ENCODE peak calls at places on chromosomes 6 and 20, in four cellular contexts. One of them, this sample, is unnamed.

GRCh38 chr6:151443449-151443848 is 8.5 kb downstream of the RMND1 start:
- DNase-seq in stimulated activated CD4-positive, alpha-beta T cell treated with anti-CD3 and anti-CD28 coated beads, Interleukin-1b, Interleukin-23, amount 100 ng/mL, for 4 hours: no peak
- DNase-seq in progenitor cell of endocrine pancreas: no peak
- DNase-seq in neural crest cell: no peak
- DNase-seq in this sample: no peak

GRCh38 chr6:106973018-106973840 is 1.3 kb downstream of the CD24 start:
- DNase-seq in stimulated activated CD4-positive, alpha-beta T cell treated with anti-CD3 and anti-CD28 coated beads, Interleukin-1b, Interleukin-23, amount 100 ng/mL, for 4 hours: no peak
- DNase-seq in progenitor cell of endocrine pancreas: peak; percentile 21
- DNase-seq in neural crest cell: peak; percentile 30
- DNase-seq in this sample: peak; percentile 58

GRCh38 chr6:122491915-122492537 is 20.4 kb upstream of the SERINC1 start:
- DNase-seq in stimulated activated CD4-positive, alpha-beta T cell treated with anti-CD3 and anti-CD28 coated beads, Interleukin-1b, Interleukin-23, amount 100 ng/mL, for 4 hours: peak; percentile 42
- DNase-seq in progenitor cell of endocrine pancreas: no peak
- DNase-seq in neural crest cell: peak; percentile 40
- DNase-seq in this sample: peak; percentile 71

GRCh38 chr6:101761124-101761601 is 367.7 kb downstream of the GRIK2 start:
- DNase-seq in stimulated activated CD4-positive, alpha-beta T cell treated with anti-CD3 and anti-CD28 coated beads, Interleukin-1b, Interleukin-23, amount 100 ng/mL, for 4 hours: no peak
- DNase-seq in progenitor cell of endocrine pancreas: no peak
- DNase-seq in neural crest cell: no peak
- DNase-seq in this sample: no peak

GRCh38 chr6:111685058-111685457 is 79.4 kb upstream of the TRAF3IP2 start:
- DNase-seq in stimulated activated CD4-positive, alpha-beta T cell treated with anti-CD3 and anti-CD28 coated beads, Interleukin-1b, Interleukin-23, amount 100 ng/mL, for 4 hours: no peak
- DNase-seq in progenitor cell of endocrine pancreas: no peak
- DNase-seq in neural crest cell: no peak
- DNase-seq in this sample: no peak

GRCh38 chr6:170371588-170371987 is 65.0 kb downstream of the FAM120B start:
- DNase-seq in stimulated activated CD4-positive, alpha-beta T cell treated with anti-CD3 and anti-CD28 coated beads, Interleukin-1b, Interleukin-23, amount 100 ng/mL, for 4 hours: no peak
- DNase-seq in progenitor cell of endocrine pancreas: no peak
- DNase-seq in neural crest cell: no peak
- DNase-seq in this sample: no peak

GRCh38 chr6:168132531-168133184 is 53.6 kb upstream of the FRMD1 start:
- DNase-seq in stimulated activated CD4-positive, alpha-beta T cell treated with anti-CD3 and anti-CD28 coated beads, Interleukin-1b, Interleukin-23, amount 100 ng/mL, for 4 hours: no peak
- DNase-seq in progenitor cell of endocrine pancreas: peak; percentile 11
- DNase-seq in neural crest cell: peak; percentile 44
- DNase-seq in this sample: peak; percentile 57

GRCh38 chr6:259901-260508 is 32.3 kb upstream of the DUSP22 start:
- DNase-seq in stimulated activated CD4-positive, alpha-beta T cell treated with anti-CD3 and anti-CD28 coated beads, Interleukin-1b, Interleukin-23, amount 100 ng/mL, for 4 hours: no peak
- DNase-seq in progenitor cell of endocrine pancreas: no peak
- DNase-seq in neural crest cell: no peak
- DNase-seq in this sample: no peak

GRCh38 chr6:38213275-38213674 is 393.7 kb downstream of the ZFAND3 start:
- DNase-seq in stimulated activated CD4-positive, alpha-beta T cell treated with anti-CD3 and anti-CD28 coated beads, Interleukin-1b, Interleukin-23, amount 100 ng/mL, for 4 hours: no peak
- DNase-seq in progenitor cell of endocrine pancreas: no peak
- DNase-seq in neural crest cell: no peak
- DNase-seq in this sample: no peak

GRCh38 chr6:160028487-160029275 is 59.8 kb downstream of the IGF2R start:
- DNase-seq in stimulated activated CD4-positive, alpha-beta T cell treated with anti-CD3 and anti-CD28 coated beads, Interleukin-1b, Interleukin-23, amount 100 ng/mL, for 4 hours: no peak
- DNase-seq in progenitor cell of endocrine pancreas: no peak
- DNase-seq in neural crest cell: no peak
- DNase-seq in this sample: no peak

GRCh38 chr6:41591859-41592502 is 45.8 kb downstream of the FOXP4 start:
- DNase-seq in stimulated activated CD4-positive, alpha-beta T cell treated with anti-CD3 and anti-CD28 coated beads, Interleukin-1b, Interleukin-23, amount 100 ng/mL, for 4 hours: peak; percentile 83
- DNase-seq in progenitor cell of endocrine pancreas: peak; percentile 76
- DNase-seq in neural crest cell: peak; percentile 89
- DNase-seq in this sample: peak; percentile 87

GRCh38 chr20:15012551-15012950 is 675.1 kb upstream of the FLRT3 start:
- DNase-seq in stimulated activated CD4-positive, alpha-beta T cell treated with anti-CD3 and anti-CD28 coated beads, Interleukin-1b, Interleukin-23, amount 100 ng/mL, for 4 hours: no peak
- DNase-seq in progenitor cell of endocrine pancreas: no peak
- DNase-seq in neural crest cell: peak; percentile 27
- DNase-seq in this sample: peak; percentile 18

GRCh38 chr20:15867017-15867416 is 706.2 kb downstream of the KIF16B start:
- DNase-seq in stimulated activated CD4-positive, alpha-beta T cell treated with anti-CD3 and anti-CD28 coated beads, Interleukin-1b, Interleukin-23, amount 100 ng/mL, for 4 hours: no peak
- DNase-seq in progenitor cell of endocrine pancreas: no peak
- DNase-seq in neural crest cell: no peak
- DNase-seq in this sample: no peak

GRCh38 chr6:9455794-9456193 is 959.1 kb downstream of the TFAP2A start:
- DNase-seq in stimulated activated CD4-positive, alpha-beta T cell treated with anti-CD3 and anti-CD28 coated beads, Interleukin-1b, Interleukin-23, amount 100 ng/mL, for 4 hours: no peak
- DNase-seq in progenitor cell of endocrine pancreas: no peak
- DNase-seq in neural crest cell: peak; percentile 5
- DNase-seq in this sample: no peak